ENCODE peak calls at places on chromosome 21, in eight cellular contexts. One of them, this sample, is unnamed.

GRCh38 chr21:34986561-34987533 is 62.3 kb downstream of the RUNX1 start:
- ATAC-seq in SK-N-SH treated with all-trans-retinoic acid at 6 μM for 48 hours: peak; percentile 30
- ATAC-seq in activated T-cell treated with anti-CD3 and anti-CD28 coated beads, Interleukin-2, amount 50 U/mL, for 72 hours: peak; percentile 65
- ATAC-seq in heart left ventricle: no peak
- ATAC-seq in stimulated activated effector memory CD8-positive, alpha-beta T cell treated with anti-CD3 and anti-CD28 coated beads, Interleukin-12 subunit alpha, Interleukin-12 subunit beta, amount 100 ng/mL, for 72 hours: peak; percentile 69
- ATAC-seq in RWPE2: no peak
- ATAC-seq in CD8-positive, alpha-beta T cell: peak; percentile 72
- ATAC-seq in mucosa of descending colon: peak; percentile 49
- ATAC-seq in this sample: peak; percentile 81

GRCh38 chr21:18000961-18001522 is 181.9 kb upstream of the C21orf91 start:
- ATAC-seq in SK-N-SH treated with all-trans-retinoic acid at 6 μM for 48 hours: no peak
- ATAC-seq in stimulated activated effector memory CD8-positive, alpha-beta T cell treated with anti-CD3 and anti-CD28 coated beads, Interleukin-12 subunit alpha, Interleukin-12 subunit beta, amount 100 ng/mL, for 72 hours: no peak
- ATAC-seq in mucosa of descending colon: no peak
- ATAC-seq in RWPE2: no peak
- ATAC-seq in CD8-positive, alpha-beta T cell: no peak
- ATAC-seq in heart left ventricle: no peak
- ATAC-seq in activated T-cell treated with anti-CD3 and anti-CD28 coated beads, Interleukin-2, amount 50 U/mL, for 72 hours: no peak
- ATAC-seq in this sample: no peak

GRCh38 chr21:43341349-43342163 is 85.4 kb downstream of the SIK1 start:
- ATAC-seq in SK-N-SH treated with all-trans-retinoic acid at 6 μM for 48 hours: no peak
- ATAC-seq in heart left ventricle: peak; percentile 61
- ATAC-seq in mucosa of descending colon: no peak
- ATAC-seq in RWPE2: no peak
- ATAC-seq in stimulated activated effector memory CD8-positive, alpha-beta T cell treated with anti-CD3 and anti-CD28 coated beads, Interleukin-12 subunit alpha, Interleukin-12 subunit beta, amount 100 ng/mL, for 72 hours: no peak
- ATAC-seq in CD8-positive, alpha-beta T cell: no peak
- ATAC-seq in activated T-cell treated with anti-CD3 and anti-CD28 coated beads, Interleukin-2, amount 50 U/mL, for 72 hours: no peak
- ATAC-seq in this sample: no peak

GRCh38 chr21:45853703-45854342 is 127.7 kb upstream of the COL6A1 start:
- ATAC-seq in activated T-cell treated with anti-CD3 and anti-CD28 coated beads, Interleukin-2, amount 50 U/mL, for 72 hours: no peak
- ATAC-seq in RWPE2: peak; percentile 90
- ATAC-seq in heart left ventricle: no peak
- ATAC-seq in SK-N-SH treated with all-trans-retinoic acid at 6 μM for 48 hours: no peak
- ATAC-seq in mucosa of descending colon: no peak
- ATAC-seq in stimulated activated effector memory CD8-positive, alpha-beta T cell treated with anti-CD3 and anti-CD28 coated beads, Interleukin-12 subunit alpha, Interleukin-12 subunit beta, amount 100 ng/mL, for 72 hours: no peak
- ATAC-seq in CD8-positive, alpha-beta T cell: no peak
- ATAC-seq in this sample: no peak

GRCh38 chr21:38386967-38387366 is 111.3 kb downstream of the ERG start:
- ATAC-seq in SK-N-SH treated with all-trans-retinoic acid at 6 μM for 48 hours: peak; percentile 84
- ATAC-seq in mucosa of descending colon: no peak
- ATAC-seq in heart left ventricle: peak; percentile 31
- ATAC-seq in CD8-positive, alpha-beta T cell: no peak
- ATAC-seq in activated T-cell treated with anti-CD3 and anti-CD28 coated beads, Interleukin-2, amount 50 U/mL, for 72 hours: peak; percentile 76
- ATAC-seq in stimulated activated effector memory CD8-positive, alpha-beta T cell treated with anti-CD3 and anti-CD28 coated beads, Interleukin-12 subunit alpha, Interleukin-12 subunit beta, amount 100 ng/mL, for 72 hours: peak; percentile 11
- ATAC-seq in RWPE2: no peak
- ATAC-seq in this sample: no peak

GRCh38 chr21:36207577-36208320 is 51.1 kb downstream of the DOP1B start:
- ATAC-seq in stimulated activated effector memory CD8-positive, alpha-beta T cell treated with anti-CD3 and anti-CD28 coated beads, Interleukin-12 subunit alpha, Interleukin-12 subunit beta, amount 100 ng/mL, for 72 hours: peak; percentile 59
- ATAC-seq in RWPE2: peak; percentile 18
- ATAC-seq in mucosa of descending colon: no peak
- ATAC-seq in SK-N-SH treated with all-trans-retinoic acid at 6 μM for 48 hours: no peak
- ATAC-seq in activated T-cell treated with anti-CD3 and anti-CD28 coated beads, Interleukin-2, amount 50 U/mL, for 72 hours: peak; percentile 63
- ATAC-seq in heart left ventricle: no peak
- ATAC-seq in CD8-positive, alpha-beta T cell: no peak
- ATAC-seq in this sample: peak; percentile 44

GRCh38 chr21:16181024-16181423 is 451.2 kb downstream of the USP25 start:
- ATAC-seq in heart left ventricle: peak; percentile 27
- ATAC-seq in SK-N-SH treated with all-trans-retinoic acid at 6 μM for 48 hours: no peak
- ATAC-seq in RWPE2: no peak
- ATAC-seq in CD8-positive, alpha-beta T cell: no peak
- ATAC-seq in mucosa of descending colon: no peak
- ATAC-seq in stimulated activated effector memory CD8-positive, alpha-beta T cell treated with anti-CD3 and anti-CD28 coated beads, Interleukin-12 subunit alpha, Interleukin-12 subunit beta, amount 100 ng/mL, for 72 hours: no peak
- ATAC-seq in activated T-cell treated with anti-CD3 and anti-CD28 coated beads, Interleukin-2, amount 50 U/mL, for 72 hours: no peak
- ATAC-seq in this sample: no peak

GRCh38 chr21:44566403-44566802 is 7.1 kb upstream of the KRTAP10-4 start:
- ATAC-seq in SK-N-SH treated with all-trans-retinoic acid at 6 μM for 48 hours: no peak
- ATAC-seq in RWPE2: no peak
- ATAC-seq in heart left ventricle: no peak
- ATAC-seq in mucosa of descending colon: no peak
- ATAC-seq in CD8-positive, alpha-beta T cell: no peak
- ATAC-seq in activated T-cell treated with anti-CD3 and anti-CD28 coated beads, Interleukin-2, amount 50 U/mL, for 72 hours: no peak
- ATAC-seq in stimulated activated effector memory CD8-positive, alpha-beta T cell treated with anti-CD3 and anti-CD28 coated beads, Interleukin-12 subunit alpha, Interleukin-12 subunit beta, amount 100 ng/mL, for 72 hours: no peak
- ATAC-seq in this sample: peak; percentile 51